ENCODE peak calls at places on chromosomes 3 and 15, in six cellular contexts. I is AG08396, T is BE2C, K is NB4, Y is T-helper 1 cell, Z is Calu3. H is an unnamed sample.

GRCh38 chr15:40441736-40442531 is 1.2 kb downstream of the BAHD1 start:
- DNase-seq in I (no peak), T (peak; percentile 49), K (peak; percentile 62), Y (no peak), Z (no peak), H (no peak)

GRCh38 chr3:136772709-136773108 is 20.5 kb upstream of the STAG1 start:
- DNase-seq in T (no peak), I (peak; percentile 42), K (no peak), Z (peak; percentile 33), Y (no peak), H (no peak)

GRCh38 chr3:21801631-21802030 is 50.6 kb upstream of the ZNF385D start:
- DNase-seq in T (no peak), K (no peak), Y (no peak), I (no peak), Z (no peak), H (no peak)

GRCh38 chr15:39250460-39251186 is 330.3 kb upstream of the THBS1 start:
- DNase-seq in Z (no peak), K (no peak), Y (no peak), I (no peak), T (no peak), H (no peak)

GRCh38 chr15:97196066-97197027 is 764.2 kb upstream of the ARRDC4 start:
- DNase-seq in I (no peak), Y (no peak), K (peak; percentile 20), T (no peak), Z (no peak), H (no peak)

GRCh38 chr15:35495075-35495474 is 50.9 kb downstream of the DPH6 start:
- DNase-seq in Z (no peak), I (no peak), T (no peak), K (no peak), Y (no peak), H (no peak)

GRCh38 chr3:157204431-157204830 is 44.5 kb upstream of the CCNL1 start:
- DNase-seq in K (peak; percentile 36), T (no peak), Y (no peak), I (peak; percentile 13), Z (no peak), H (no peak)

GRCh38 chr3:112397529-112397928 is 64.6 kb downstream of the CD200 start:
- DNase-seq in Y (no peak), T (no peak), Z (no peak), I (no peak), K (no peak), H (no peak)

GRCh38 chr15:25181290-25182097 is 226.7 kb downstream of the SNRPN start:
- DNase-seq in Y (no peak), T (peak; percentile 2), Z (no peak), I (no peak), K (no peak), H (no peak)

GRCh38 chr3:197151562-197151961 is 121.9 kb upstream of the MELTF start:
- DNase-seq in Y (no peak), I (peak; percentile 12), T (peak; percentile 23), K (peak; percentile 69), Z (peak; percentile 28), H (no peak)

GRCh38 chr3:89315750-89316149 is 208.3 kb downstream of the EPHA3 start:
- DNase-seq in Y (no peak), Z (no peak), K (no peak), T (no peak), I (no peak), H (no peak)

GRCh38 chr3:23162939-23163338 is 40.2 kb upstream of the UBE2E2 start:
- DNase-seq in Z (no peak), T (no peak), I (no peak), K (no peak), Y (no peak), H (no peak)

GRCh38 chr15:39969871-39970270 is 36.0 kb downstream of the EIF2AK4 start:
- DNase-seq in Y (no peak), Z (peak; percentile 33), I (no peak), K (no peak), T (no peak), H (no peak)

GRCh38 chr3:135694142-135694541 is 271.4 kb upstream of the PPP2R3A start:
- DNase-seq in K (no peak), I (no peak), Y (no peak), Z (no peak), T (no peak), H (no peak)

GRCh38 chr3:194350726-194351071 is 429 bp downstream of the CPN2 start:
- DNase-seq in Z (no peak), Y (no peak), K (no peak), T (no peak), I (no peak), H (no peak)

GRCh38 chr3:52428151-52429005 is 16.5 kb downstream of the SEMA3G start:
- DNase-seq in Z (peak; percentile 63), K (peak; percentile 82), T (peak; percentile 39), I (peak; percentile 67), Y (no peak), H (peak; percentile 82)

GRCh38 chr3:59817511-59817910 is 767.7 kb upstream of the CFAP20DC start:
- DNase-seq in K (no peak), T (no peak), I (no peak), Z (no peak), Y (no peak), H (no peak)

GRCh38 chr3:49552087-49552486 is 2.2 kb upstream of the BSN start:
- DNase-seq in I (no peak), T (no peak), Y (no peak), K (no peak), Z (no peak), H (no peak)

GRCh38 chr15:91559066-91559465 is 294.4 kb upstream of the SLCO3A1 start:
- DNase-seq in Y (no peak), I (no peak), K (no peak), Z (no peak), T (no peak), H (peak; percentile 12)

GRCh38 chr15:70149667-70150404 is 52.1 kb upstream of the TLE3 start:
- DNase-seq in K (no peak), Y (no peak), T (no peak), I (no peak), Z (no peak), H (no peak)

GRCh38 chr3:32448686-32449474 is 53.8 kb downstream of the CMTM6 start:
- DNase-seq in Z (no peak), I (no peak), T (no peak), Y (no peak), K (no peak), H (no peak)

GRCh38 chr3:169237181-169237580 is 426.3 kb downstream of the MECOM start:
- DNase-seq in T (no peak), Y (no peak), K (no peak), Z (no peak), I (no peak), H (no peak)

GRCh38 chr15:91491131-91491950 is 362.2 kb upstream of the SLCO3A1 start:
- DNase-seq in K (peak; percentile 53), Y (no peak), T (no peak), Z (no peak), I (no peak), H (no peak)

GRCh38 chr3:25448750-25449684 is 21.0 kb downstream of the RARB start:
- DNase-seq in I (peak; percentile 60), K (no peak), Z (peak; percentile 71), T (peak; percentile 71), Y (no peak), H (no peak)

GRCh38 chr3:98109789-98110188 is 20.7 kb upstream of the OR5H1 start:
- DNase-seq in T (no peak), Z (no peak), Y (no peak), K (no peak), I (no peak), H (no peak)

GRCh38 chr15:78389356-78389755 is 48.7 kb upstream of the IREB2 start:
- DNase-seq in I (no peak), T (no peak), Z (no peak), K (no peak), Y (no peak), H (no peak)

GRCh38 chr15:31455499-31455898 is 128.9 kb downstream of the KLF13 start:
- DNase-seq in I (no peak), Y (no peak), Z (no peak), T (no peak), K (no peak), H (no peak)

GRCh38 chr3:143671641-143672040 is 176.6 kb downstream of the SLC9A9 start:
- DNase-seq in Y (no peak), I (no peak), Z (no peak), K (no peak), T (no peak), H (no peak)

GRCh38 chr15:100614918-100615317 is 12.5 kb downstream of the ASB7 start:
- DNase-seq in Y (no peak), I (no peak), T (no peak), K (no peak), Z (no peak), H (no peak)

GRCh38 chr3:35448681-35449080 is 190.6 kb upstream of the ARPP21 start:
- DNase-seq in K (no peak), Z (no peak), T (no peak), I (no peak), Y (no peak), H (no peak)

GRCh38 chr3:57572096-57572495 is 16.0 kb downstream of the PDE12 start:
- DNase-seq in K (no peak), Z (no peak), Y (no peak), T (no peak), I (no peak), H (no peak)

GRCh38 chr3:160129459-160130061 is 95.7 kb upstream of the C3orf80 start:
- DNase-seq in I (peak; percentile 75), Z (no peak), T (no peak), K (peak; percentile 82), Y (no peak), H (no peak)

GRCh38 chr15:99106417-99107220 is 1.7 kb downstream of the SYNM start:
- DNase-seq in Y (no peak), T (no peak), I (peak; percentile 59), Z (no peak), K (no peak), H (no peak)